ENCODE peak calls at places on chromosomes 13 and 19, in eight cellular contexts. E is BE2C, X is IMR-90, B is HL-60, J is GM12864, F is AG04450, M is mesothelial cell of epicardium, K is foreskin fibroblast. L is an unnamed sample.

GRCh38 chr19:7973883-7974282 is 30.4 kb upstream of the TIMM44 start:
- DNase-seq in K (no peak), J (no peak), B (no peak), X (no peak), M (no peak), F (no peak), E (no peak), L (no peak)

GRCh38 chr19:57233207-57233606 is 2.4 kb downstream of the AURKC start:
- DNase-seq in B (no peak), K (no peak), X (no peak), M (no peak), F (no peak), E (no peak), J (no peak), L (no peak)

GRCh38 chr19:15944401-15944800 is 4.4 kb upstream of the OR10H4 start:
- DNase-seq in K (no peak), M (no peak), X (no peak), J (no peak), F (no peak), B (no peak), E (no peak), L (no peak)

GRCh38 chr13:65133094-65133493 is 2097.0 kb downstream of the PCDH9 start:
- DNase-seq in F (no peak), X (no peak), E (no peak), M (no peak), B (no peak), J (no peak), K (no peak), L (no peak)

GRCh38 chr13:25981060-25981459 is 70.8 kb downstream of the SHISA2 start:
- DNase-seq in M (no peak), X (no peak), B (no peak), K (no peak), J (no peak), F (no peak), E (no peak), L (no peak)

GRCh38 chr19:5917431-5918107 is 3.5 kb downstream of the CAPS start:
- DNase-seq in X (no peak), J (no peak), E (no peak), F (no peak), K (no peak), M (no peak), B (no peak), L (no peak)

GRCh38 chr13:40466271-40466670 is 200.2 kb downstream of the FOXO1 start:
- DNase-seq in M (no peak), F (no peak), B (no peak), X (no peak), E (no peak), J (no peak), K (no peak), L (no peak)

GRCh38 chr13:95784161-95784880 is 107.4 kb downstream of the DNAJC3 start:
- DNase-seq in J (no peak), B (no peak), K (peak; percentile 78), X (peak; percentile 91), E (no peak), F (peak; percentile 55), M (no peak), L (no peak)

GRCh38 chr19:42132030-42132628 is at the start of gene POU2F2:
- DNase-seq in F (no peak), K (peak; percentile 59), J (peak; percentile 58), M (no peak), X (no peak), E (no peak), B (no peak), L (peak; percentile 80)

GRCh38 chr19:53045536-53045935 is 996 bp downstream of the ERVV-2 start:
- DNase-seq in K (no peak), M (no peak), X (no peak), B (no peak), F (no peak), E (no peak), J (no peak), L (no peak)
- TF ChIP-seq CTCF in K (no peak), M (no peak), X (no peak), B (no peak), F (no peak), E (no peak), J (no peak), L (no peak)

DNA sequence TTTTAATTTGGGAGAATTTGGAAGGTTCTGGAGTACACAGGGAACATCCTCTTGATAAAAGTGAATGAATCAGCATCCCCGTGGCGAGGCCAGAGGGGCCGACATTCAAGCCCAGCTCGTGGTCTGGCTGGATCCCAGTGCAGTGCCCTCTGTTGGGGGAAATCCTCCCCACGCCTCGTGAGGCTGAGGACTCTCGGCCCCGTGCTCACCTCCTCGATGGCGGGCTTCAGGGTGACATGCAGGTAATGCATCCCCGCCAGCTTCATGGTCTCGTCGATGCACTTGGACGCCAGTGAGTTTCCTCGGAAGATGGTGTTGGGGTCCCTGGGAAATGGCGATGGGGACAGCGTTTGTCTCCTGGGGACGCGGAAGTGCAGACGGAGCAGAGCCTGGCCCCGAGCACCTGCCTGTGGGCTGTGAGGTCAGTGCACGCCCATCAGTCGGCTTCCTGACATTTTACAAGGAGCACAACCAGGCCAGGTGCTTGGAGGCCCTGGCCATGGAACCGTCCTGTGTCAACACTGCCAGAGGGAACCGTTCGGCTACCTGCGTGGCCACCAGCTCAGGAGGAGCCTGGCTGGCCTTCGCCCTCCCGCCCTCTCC is 43.3 kb upstream of the C13orf46 start:
- DNase-seq in F (peak; percentile 10), K (peak; percentile 42), B (no peak), E (peak; percentile 36), M (no peak), J (no peak), X (peak; percentile 42), L (no peak)
- TF ChIP-seq CTCF in F (peak; percentile 44), K (peak; percentile 7), B (no peak), E (peak; percentile 42), M (no peak), J (peak; percentile 15), X (peak; percentile 32), L (peak; percentile 20)

DNA sequence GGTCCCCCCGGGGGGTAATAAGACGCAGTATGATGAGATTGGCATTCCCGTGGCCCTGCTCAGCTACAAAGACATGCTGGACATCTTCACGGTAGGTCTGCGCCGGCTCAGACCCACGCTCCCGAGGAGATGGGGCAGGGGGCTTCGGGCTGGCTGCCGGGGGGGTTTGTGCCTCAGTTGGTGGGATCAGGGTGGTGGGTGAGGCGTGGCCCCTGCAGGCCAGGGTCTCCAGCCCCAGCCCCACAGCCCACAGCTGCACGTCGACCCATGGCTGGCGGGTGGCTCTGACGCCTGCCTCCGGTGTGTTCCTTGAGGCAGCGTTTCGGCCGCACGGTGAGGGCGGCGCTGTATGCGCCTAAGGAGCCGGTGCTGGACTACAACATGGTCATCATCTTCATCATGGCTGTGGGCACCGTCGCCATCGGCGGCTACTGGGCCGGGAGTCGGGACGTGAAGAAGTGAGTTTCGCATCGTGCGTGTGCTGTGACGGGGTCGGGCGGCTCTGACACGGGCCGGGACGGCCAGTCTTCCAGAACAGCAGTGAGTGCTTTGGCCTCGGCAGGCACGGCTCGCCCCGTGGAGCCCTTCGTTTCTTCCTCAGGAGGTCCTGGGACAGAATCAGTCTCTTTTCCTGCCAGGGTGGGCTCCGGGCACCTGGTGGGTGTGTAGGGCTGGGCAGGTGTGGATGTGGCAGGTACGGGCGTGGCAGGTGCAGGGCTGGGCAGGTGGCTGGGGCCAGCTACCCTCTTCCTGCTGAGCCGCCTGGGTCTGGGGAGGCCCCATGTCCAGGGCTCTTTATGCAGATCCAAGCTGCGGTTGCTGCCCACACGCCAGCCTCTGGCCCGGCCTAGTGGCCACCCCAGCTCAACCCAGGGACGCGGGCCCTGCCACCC is 10.5 kb downstream of the SPPL2B start:
- DNase-seq in X (no peak), M (no peak), B (no peak), E (no peak), K (no peak), J (no peak), F (no peak), L (no peak)
- TF ChIP-seq CTCF in X (no peak), M (no peak), B (no peak), E (no peak), K (no peak), J (no peak), F (no peak), L (no peak)

GRCh38 chr13:80605743-80606142 is 264.8 kb upstream of the SPRY2 start:
- DNase-seq in M (no peak), J (no peak), B (no peak), X (no peak), E (no peak), K (no peak), F (no peak), L (no peak)

GRCh38 chr13:80605007-80605406 is 264.1 kb upstream of the SPRY2 start:
- DNase-seq in E (no peak), K (peak; percentile 8), X (no peak), B (no peak), J (no peak), F (no peak), M (no peak), L (no peak)

GRCh38 chr13:80603351-80603750 is 262.4 kb upstream of the SPRY2 start:
- DNase-seq in K (peak; percentile 4), J (no peak), E (no peak), M (no peak), B (no peak), F (no peak), X (no peak), L (no peak)

GRCh38 chr13:80599765-80600164 is 258.8 kb upstream of the SPRY2 start:
- DNase-seq in X (no peak), B (no peak), F (no peak), K (no peak), M (no peak), E (no peak), J (no peak), L (no peak)

DNA sequence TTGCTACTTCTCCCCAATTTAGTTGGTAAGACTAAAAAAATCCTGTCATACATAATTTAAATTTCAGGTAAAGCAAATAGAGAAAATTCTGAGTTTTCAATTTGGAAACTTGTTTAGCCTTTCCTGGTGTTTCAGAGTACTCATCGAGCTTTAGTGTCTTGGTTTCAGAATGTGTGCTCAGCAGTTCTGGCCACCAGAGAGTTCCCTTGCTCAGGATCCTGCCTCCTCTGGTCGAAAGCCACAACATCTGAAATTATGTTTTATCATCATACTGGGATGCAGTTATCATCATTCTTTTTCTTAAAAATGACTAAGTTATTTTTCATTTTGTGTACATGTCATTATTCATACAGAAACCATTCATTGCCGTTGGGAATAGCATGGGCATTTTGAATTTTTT is 263.2 kb upstream of the SPRY2 start:
- DNase-seq in F (no peak), B (no peak), M (no peak), X (no peak), J (no peak), E (no peak), K (peak; percentile 4), L (no peak)
- TF ChIP-seq CTCF in F (no peak), B (no peak), M (no peak), X (no peak), J (no peak), E (no peak), K (no peak), L (no peak)

GRCh38 chr13:112510002-112510780 is 77.8 kb downstream of the TUBGCP3 start:
- DNase-seq in E (peak; percentile 59), X (peak; percentile 71), B (peak; percentile 43), J (no peak), M (no peak), F (peak; percentile 23), K (peak; percentile 80), L (no peak)
- TF ChIP-seq CTCF in E (peak; percentile 76), X (peak; percentile 55), B (no peak), J (peak; percentile 41), M (peak; percentile 67), F (peak; percentile 60), K (peak; percentile 44), L (peak; percentile 23)